ENCODE peak calls at places on chromosome 1, in seven cellular contexts. One of them, this sample, is unnamed.

GRCh38 chr1:111769517-111770146 is 13.9 kb downstream of the DDX20 start:
- DNase-seq in coronary artery: no peak
- DNase-seq in epithelial cell of esophagus: peak
- DNase-seq in HFF-Myc: peak
- DNase-seq in AG04450: peak
- DNase-seq in left ventricle myocardium inferior: no peak
- DNase-seq in A549: peak
- DNase-seq in this sample: peak

GRCh38 chr1:116808476-116809180 is 54.4 kb downstream of the CD2 start:
- DNase-seq in AG04450: no peak
- DNase-seq in HFF-Myc: no peak
- DNase-seq in left ventricle myocardium inferior: no peak
- DNase-seq in A549: no peak
- DNase-seq in coronary artery: no peak
- DNase-seq in epithelial cell of esophagus: peak
- DNase-seq in this sample: no peak

GRCh38 chr1:200302192-200302892 is 107.5 kb downstream of the ZNF281 start:
- DNase-seq in left ventricle myocardium inferior: no peak
- DNase-seq in coronary artery: no peak
- DNase-seq in A549: peak
- DNase-seq in epithelial cell of esophagus: peak
- DNase-seq in AG04450: no peak
- DNase-seq in HFF-Myc: no peak
- DNase-seq in this sample: no peak

GRCh38 chr1:20279507-20279906 is 11.2 kb upstream of the VWA5B1 start:
- DNase-seq in coronary artery: no peak
- DNase-seq in A549: no peak
- DNase-seq in left ventricle myocardium inferior: no peak
- DNase-seq in AG04450: no peak
- DNase-seq in HFF-Myc: peak
- DNase-seq in epithelial cell of esophagus: peak
- DNase-seq in this sample: no peak

GRCh38 chr1:108533351-108534083 is 26.4 kb upstream of the EEIG2 start:
- DNase-seq in A549: no peak
- DNase-seq in coronary artery: no peak
- DNase-seq in AG04450: no peak
- DNase-seq in left ventricle myocardium inferior: no peak
- DNase-seq in HFF-Myc: no peak
- DNase-seq in epithelial cell of esophagus: peak
- DNase-seq in this sample: no peak

GRCh38 chr1:214514819-214515383 is 36.5 kb downstream of the PTPN14 start:
- DNase-seq in epithelial cell of esophagus: no peak
- DNase-seq in left ventricle myocardium inferior: no peak
- DNase-seq in AG04450: no peak
- DNase-seq in coronary artery: no peak
- DNase-seq in A549: no peak
- DNase-seq in HFF-Myc: no peak
- DNase-seq in this sample: no peak

GRCh38 chr1:115454835-115455511 is 116.9 kb upstream of the NGF start:
- DNase-seq in epithelial cell of esophagus: no peak
- DNase-seq in HFF-Myc: peak
- DNase-seq in coronary artery: no peak
- DNase-seq in A549: no peak
- DNase-seq in AG04450: peak
- DNase-seq in left ventricle myocardium inferior: peak
- DNase-seq in this sample: no peak

GRCh38 chr1:234118911-234119310 is 214.4 kb downstream of the SLC35F3 start:
- DNase-seq in A549: no peak
- DNase-seq in left ventricle myocardium inferior: no peak
- DNase-seq in HFF-Myc: no peak
- DNase-seq in epithelial cell of esophagus: no peak
- DNase-seq in AG04450: no peak
- DNase-seq in coronary artery: no peak
- DNase-seq in this sample: no peak

GRCh38 chr1:67097305-67097704 is 37.5 kb downstream of the C1orf141 start:
- DNase-seq in coronary artery: no peak
- DNase-seq in left ventricle myocardium inferior: no peak
- DNase-seq in HFF-Myc: no peak
- DNase-seq in AG04450: no peak
- DNase-seq in A549: no peak
- DNase-seq in epithelial cell of esophagus: no peak
- DNase-seq in this sample: no peak

DNA sequence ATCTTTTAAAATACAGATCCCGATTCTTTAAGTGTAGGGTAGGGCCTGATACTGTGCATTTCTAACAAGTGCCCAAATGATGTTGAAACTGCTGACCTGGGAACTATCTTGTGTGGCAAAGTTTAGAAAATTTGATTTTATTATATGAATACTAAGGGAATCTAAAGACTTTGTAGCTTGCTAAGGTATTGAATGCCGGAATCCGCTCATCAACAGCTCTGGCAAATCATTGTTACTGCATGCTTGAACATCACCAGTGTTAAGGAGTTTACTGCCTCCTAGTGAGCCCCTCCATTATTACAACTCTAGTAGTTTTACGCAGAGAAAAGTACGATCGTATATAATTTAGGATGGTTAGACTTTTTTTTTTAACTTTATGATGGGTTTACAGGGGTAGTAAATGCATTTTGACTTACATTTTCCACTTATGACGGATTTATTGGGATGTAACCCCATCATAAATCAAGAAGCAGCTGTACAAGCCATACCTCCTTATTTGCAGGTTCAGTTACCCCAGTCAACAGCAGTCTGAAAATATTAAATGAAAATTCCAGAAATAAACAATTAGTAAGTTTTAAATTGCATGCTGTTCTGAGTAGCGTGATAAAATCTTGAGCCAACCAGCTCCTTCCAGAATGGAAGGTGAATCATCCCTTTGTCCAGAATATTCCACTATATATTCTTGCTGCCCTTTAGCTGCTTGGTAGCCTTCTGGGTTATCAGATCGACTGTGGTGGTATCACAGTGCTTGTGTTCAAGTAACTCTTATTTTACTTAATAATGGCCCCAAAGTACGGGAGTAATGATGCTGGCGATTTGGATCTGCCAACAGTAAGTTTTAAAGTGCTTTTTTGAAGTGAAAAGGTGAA is 898 bp downstream of the TYW3 start:
- DNase-seq in A549: peak
- DNase-seq in HFF-Myc: peak
- DNase-seq in coronary artery: no peak
- DNase-seq in left ventricle myocardium inferior: no peak
- DNase-seq in AG04450: peak
- DNase-seq in epithelial cell of esophagus: peak
- DNase-seq in this sample: peak
- TF ChIP-seq CTCF in A549: peak
- TF ChIP-seq CTCF in HFF-Myc: peak
- TF ChIP-seq CTCF in coronary artery: peak
- TF ChIP-seq CTCF in left ventricle myocardium inferior: peak
- TF ChIP-seq CTCF in AG04450: peak
- TF ChIP-seq CTCF in epithelial cell of esophagus: peak
- TF ChIP-seq CTCF in this sample: peak

GRCh38 chr1:160578694-160579191 is 553 bp downstream of the CD84 start:
- DNase-seq in A549: no peak
- DNase-seq in epithelial cell of esophagus: no peak
- DNase-seq in AG04450: no peak
- DNase-seq in HFF-Myc: no peak
- DNase-seq in left ventricle myocardium inferior: no peak
- DNase-seq in coronary artery: no peak
- DNase-seq in this sample: no peak
- H3K4me3 ChIP-seq in A549: no peak
- H3K4me3 ChIP-seq in epithelial cell of esophagus: no peak
- H3K4me3 ChIP-seq in AG04450: no peak
- H3K4me3 ChIP-seq in HFF-Myc: no peak
- H3K4me3 ChIP-seq in left ventricle myocardium inferior: peak
- H3K4me3 ChIP-seq in coronary artery: peak
- H3K4me3 ChIP-seq in this sample: peak

DNA sequence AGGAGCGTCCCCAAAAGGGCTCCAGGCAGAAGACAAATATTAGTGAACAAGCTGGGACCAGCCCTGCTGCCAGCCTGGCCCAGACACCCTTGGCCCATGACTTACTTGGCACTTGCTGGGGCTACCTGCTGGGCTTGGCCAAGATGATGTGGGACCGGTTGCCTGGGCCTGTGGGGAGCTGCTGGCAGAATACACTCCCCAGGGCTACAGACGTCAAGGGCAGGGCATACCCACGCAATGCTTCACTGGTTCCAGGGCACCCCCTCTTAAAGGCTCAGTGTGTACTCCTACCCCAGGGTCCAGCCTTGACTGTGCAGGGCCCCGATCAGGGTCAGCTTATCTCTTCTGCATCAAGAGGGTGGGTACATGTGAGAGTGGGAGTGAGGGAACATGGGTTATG is 106.5 kb upstream of the SLC2A1 start:
- DNase-seq in epithelial cell of esophagus: peak
- DNase-seq in AG04450: no peak
- DNase-seq in A549: no peak
- DNase-seq in coronary artery: no peak
- DNase-seq in HFF-Myc: no peak
- DNase-seq in left ventricle myocardium inferior: no peak
- DNase-seq in this sample: no peak
- TF ChIP-seq CTCF in epithelial cell of esophagus: no peak
- TF ChIP-seq CTCF in AG04450: no peak
- TF ChIP-seq CTCF in A549: no peak
- TF ChIP-seq CTCF in coronary artery: no peak
- TF ChIP-seq CTCF in HFF-Myc: no peak
- TF ChIP-seq CTCF in left ventricle myocardium inferior: no peak
- TF ChIP-seq CTCF in this sample: no peak

DNA sequence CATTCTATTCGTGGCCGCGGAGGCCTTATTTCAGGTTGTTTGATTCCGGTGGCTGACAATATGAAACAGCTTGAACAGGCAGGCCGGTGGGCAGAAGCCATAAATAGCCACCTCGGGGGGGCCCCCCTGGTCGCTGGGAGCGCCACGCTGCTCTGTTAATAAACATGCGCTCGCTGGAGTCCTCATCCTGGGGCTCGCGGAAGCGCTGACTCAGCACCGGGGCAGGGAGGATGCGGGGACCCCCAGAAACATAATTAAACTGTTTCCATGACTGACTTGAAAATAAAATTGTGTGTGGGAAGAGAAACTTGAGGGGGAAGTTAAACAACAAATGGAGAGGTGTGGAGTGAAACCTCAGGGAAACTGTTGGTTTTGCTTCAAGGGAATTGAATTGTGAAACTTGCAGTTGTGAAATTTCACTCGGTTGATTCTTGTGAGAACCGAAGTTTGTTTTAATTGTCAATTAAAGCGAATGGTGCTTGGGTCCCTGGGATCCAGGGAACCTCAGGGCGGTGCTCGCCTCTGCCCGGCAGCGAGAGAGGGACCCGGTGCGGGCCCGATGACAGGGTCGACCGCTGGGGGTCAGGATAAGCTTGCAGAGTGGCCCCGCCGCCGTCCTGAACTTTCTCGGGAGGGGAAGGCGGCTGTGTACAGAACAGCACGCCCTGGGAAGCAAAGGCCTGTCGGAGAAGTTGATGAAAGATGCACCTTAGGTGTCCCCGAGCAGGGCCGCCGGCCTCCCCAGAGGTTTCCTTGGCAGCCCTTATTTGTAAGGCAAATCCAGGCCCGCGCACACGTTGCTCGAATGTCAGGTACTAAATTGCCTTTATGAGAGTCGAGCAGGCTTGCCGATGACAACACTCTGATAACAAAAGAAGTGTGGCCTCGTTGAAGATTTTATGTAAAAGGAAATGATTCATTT is 176.9 kb upstream of the LMO4 start:
- DNase-seq in HFF-Myc: no peak
- DNase-seq in epithelial cell of esophagus: peak
- DNase-seq in coronary artery: no peak
- DNase-seq in left ventricle myocardium inferior: peak
- DNase-seq in AG04450: peak
- DNase-seq in A549: no peak
- DNase-seq in this sample: peak
- H3K4me3 ChIP-seq in HFF-Myc: no peak
- H3K4me3 ChIP-seq in epithelial cell of esophagus: peak
- H3K4me3 ChIP-seq in coronary artery: peak
- H3K4me3 ChIP-seq in left ventricle myocardium inferior: peak
- H3K4me3 ChIP-seq in AG04450: peak
- H3K4me3 ChIP-seq in A549: no peak
- H3K4me3 ChIP-seq in this sample: peak

DNA sequence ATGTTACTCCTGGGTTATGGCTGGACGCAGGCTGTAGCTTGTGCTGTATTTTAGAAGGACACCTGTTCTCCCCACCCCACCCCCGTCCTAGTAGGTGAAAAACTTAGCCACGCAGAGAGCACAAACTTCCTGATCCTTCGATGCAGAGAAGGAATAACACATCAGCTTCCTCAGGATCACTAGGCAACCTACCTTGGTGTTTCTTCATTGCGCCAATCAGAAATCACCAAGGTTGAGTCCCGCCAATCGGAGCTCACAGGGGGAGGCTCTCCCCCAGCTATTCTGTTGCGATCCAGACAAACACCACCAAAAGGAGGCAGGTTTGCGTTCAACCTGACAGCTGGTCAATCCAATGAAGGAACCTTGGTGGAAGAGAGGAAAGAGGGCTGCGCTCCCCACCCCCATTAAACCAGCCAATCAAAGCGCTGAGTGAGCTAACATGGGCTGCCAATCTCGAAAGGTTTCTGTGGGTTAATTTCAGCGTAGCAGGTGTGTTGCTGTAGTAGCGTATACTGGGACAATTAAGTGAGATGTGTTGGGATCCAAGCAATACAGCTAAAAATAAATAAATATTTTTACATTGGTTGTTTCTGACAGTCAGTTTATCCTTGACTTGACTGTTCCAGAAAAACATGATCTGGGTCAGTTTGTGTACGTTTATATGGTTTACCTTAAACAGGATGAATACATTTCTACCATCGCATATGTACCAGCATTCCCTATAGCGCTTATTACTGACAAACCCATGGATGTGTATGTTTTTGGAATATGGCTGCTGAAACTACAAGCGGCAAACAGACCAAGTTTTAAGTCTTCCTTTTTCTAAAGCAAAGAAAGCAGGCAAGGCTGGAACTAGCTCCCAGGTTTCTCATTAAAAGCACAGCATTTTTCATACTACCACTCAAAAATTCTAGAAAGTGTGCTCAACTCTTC is at the start of gene GOLPH3L:
- DNase-seq in AG04450: peak
- DNase-seq in A549: peak
- DNase-seq in left ventricle myocardium inferior: peak
- DNase-seq in coronary artery: peak
- DNase-seq in HFF-Myc: peak
- DNase-seq in epithelial cell of esophagus: peak
- DNase-seq in this sample: peak
- TF ChIP-seq CTCF in AG04450: peak
- TF ChIP-seq CTCF in A549: no peak
- TF ChIP-seq CTCF in left ventricle myocardium inferior: peak
- TF ChIP-seq CTCF in coronary artery: no peak
- TF ChIP-seq CTCF in HFF-Myc: peak
- TF ChIP-seq CTCF in epithelial cell of esophagus: peak
- TF ChIP-seq CTCF in this sample: no peak